ENCODE peak calls at places on chromosomes 12 and 14, in four cellular contexts. One of them, this sample, is unnamed.

GRCh38 chr12:109594566-109595317 is 21.1 kb downstream of the MVK start:
- DNase-seq in brain microvascular endothelial cell: no peak
- DNase-seq in AG09309: no peak
- DNase-seq in fibroblast of pulmonary artery: no peak
- DNase-seq in this sample: no peak

GRCh38 chr14:32417956-32418552 is 89.0 kb downstream of the AKAP6 start:
- DNase-seq in brain microvascular endothelial cell: peak; percentile 69
- DNase-seq in AG09309: no peak
- DNase-seq in fibroblast of pulmonary artery: peak; percentile 79
- DNase-seq in this sample: no peak

GRCh38 chr14:100982356-100982755 is 78.8 kb upstream of the RTL1 start:
- DNase-seq in brain microvascular endothelial cell: no peak
- DNase-seq in AG09309: no peak
- DNase-seq in fibroblast of pulmonary artery: no peak
- DNase-seq in this sample: no peak

GRCh38 chr12:115245005-115245404 is 561.0 kb upstream of the TBX3 start:
- DNase-seq in brain microvascular endothelial cell: no peak
- DNase-seq in AG09309: no peak
- DNase-seq in fibroblast of pulmonary artery: no peak
- DNase-seq in this sample: no peak

GRCh38 chr14:64064447-64064846 is 211.6 kb downstream of the SYNE2 start:
- DNase-seq in brain microvascular endothelial cell: no peak
- DNase-seq in AG09309: no peak
- DNase-seq in fibroblast of pulmonary artery: no peak
- DNase-seq in this sample: no peak

GRCh38 chr14:91911474-91912032 is 35.9 kb downstream of the FBLN5 start:
- DNase-seq in brain microvascular endothelial cell: peak; percentile 5
- DNase-seq in AG09309: no peak
- DNase-seq in fibroblast of pulmonary artery: peak; percentile 70
- DNase-seq in this sample: no peak

GRCh38 chr14:103501921-103502669 is 20.5 kb downstream of the CKB start:
- DNase-seq in brain microvascular endothelial cell: no peak
- DNase-seq in AG09309: no peak
- DNase-seq in fibroblast of pulmonary artery: no peak
- DNase-seq in this sample: no peak

GRCh38 chr14:77158175-77158908 is 16.8 kb upstream of the ZDHHC22 start:
- DNase-seq in brain microvascular endothelial cell: peak; percentile 57
- DNase-seq in AG09309: peak; percentile 24
- DNase-seq in fibroblast of pulmonary artery: peak; percentile 70
- DNase-seq in this sample: no peak

GRCh38 chr12:10364839-10365681 is 24.8 kb downstream of the KLRK1 start:
- DNase-seq in brain microvascular endothelial cell: peak; percentile 80
- DNase-seq in AG09309: peak; percentile 44
- DNase-seq in fibroblast of pulmonary artery: peak; percentile 86
- DNase-seq in this sample: peak; percentile 52

GRCh38 chr12:10069099-10069498 is 29.7 kb downstream of the CLEC1A start:
- DNase-seq in brain microvascular endothelial cell: no peak
- DNase-seq in AG09309: peak; percentile 49
- DNase-seq in fibroblast of pulmonary artery: peak; percentile 3
- DNase-seq in this sample: no peak

GRCh38 chr12:124296295-124296915 is 1.5 kb downstream of the RFLNA start:
- DNase-seq in brain microvascular endothelial cell: no peak
- DNase-seq in AG09309: no peak
- DNase-seq in fibroblast of pulmonary artery: no peak
- DNase-seq in this sample: peak; percentile 38
- H3K4me3 ChIP-seq in brain microvascular endothelial cell: peak overlapping the region; percentile 34
- H3K4me3 ChIP-seq in AG09309: peak overlapping the region; percentile 28
- H3K4me3 ChIP-seq in fibroblast of pulmonary artery: peak overlapping the region; percentile 53
- H3K4me3 ChIP-seq in this sample: peak overlapping the region; percentile 11

DNA sequence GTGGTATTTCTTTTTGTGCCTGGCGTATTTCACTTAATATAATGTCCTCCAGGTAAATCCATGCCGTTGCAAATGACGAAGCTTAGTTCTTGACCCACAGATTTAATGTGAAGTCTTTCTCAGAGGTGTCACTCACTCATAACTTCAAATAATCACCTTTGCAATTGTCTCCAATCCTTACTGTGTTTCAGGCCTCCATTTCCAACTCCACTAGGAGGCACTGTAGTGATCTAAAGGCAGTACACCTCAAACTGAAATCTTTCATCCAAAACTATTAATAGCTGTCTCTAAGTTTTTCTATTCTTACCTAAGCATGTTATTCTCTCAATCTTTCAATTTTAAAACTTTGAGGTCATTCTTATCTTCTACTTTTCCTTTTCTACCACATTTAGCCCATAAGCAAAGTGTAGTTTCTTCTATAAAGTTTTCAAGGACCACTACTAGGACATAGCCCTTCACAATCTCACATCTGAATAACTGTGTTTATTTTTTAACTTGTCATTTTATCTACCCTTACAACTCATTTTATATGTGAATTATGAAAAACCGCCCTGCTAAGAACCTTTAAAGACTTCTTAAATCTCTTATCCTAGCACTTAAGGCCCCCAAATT is 25.5 kb upstream of the FBXO34 start:
- DNase-seq in brain microvascular endothelial cell: peak; percentile 32
- DNase-seq in AG09309: no peak
- DNase-seq in fibroblast of pulmonary artery: peak; percentile 56
- DNase-seq in this sample: no peak
- TF ChIP-seq CTCF in brain microvascular endothelial cell: peak; percentile 72
- TF ChIP-seq CTCF in AG09309: peak; percentile 71
- TF ChIP-seq CTCF in fibroblast of pulmonary artery: peak; percentile 88
- TF ChIP-seq CTCF in this sample: peak; percentile 62

DNA sequence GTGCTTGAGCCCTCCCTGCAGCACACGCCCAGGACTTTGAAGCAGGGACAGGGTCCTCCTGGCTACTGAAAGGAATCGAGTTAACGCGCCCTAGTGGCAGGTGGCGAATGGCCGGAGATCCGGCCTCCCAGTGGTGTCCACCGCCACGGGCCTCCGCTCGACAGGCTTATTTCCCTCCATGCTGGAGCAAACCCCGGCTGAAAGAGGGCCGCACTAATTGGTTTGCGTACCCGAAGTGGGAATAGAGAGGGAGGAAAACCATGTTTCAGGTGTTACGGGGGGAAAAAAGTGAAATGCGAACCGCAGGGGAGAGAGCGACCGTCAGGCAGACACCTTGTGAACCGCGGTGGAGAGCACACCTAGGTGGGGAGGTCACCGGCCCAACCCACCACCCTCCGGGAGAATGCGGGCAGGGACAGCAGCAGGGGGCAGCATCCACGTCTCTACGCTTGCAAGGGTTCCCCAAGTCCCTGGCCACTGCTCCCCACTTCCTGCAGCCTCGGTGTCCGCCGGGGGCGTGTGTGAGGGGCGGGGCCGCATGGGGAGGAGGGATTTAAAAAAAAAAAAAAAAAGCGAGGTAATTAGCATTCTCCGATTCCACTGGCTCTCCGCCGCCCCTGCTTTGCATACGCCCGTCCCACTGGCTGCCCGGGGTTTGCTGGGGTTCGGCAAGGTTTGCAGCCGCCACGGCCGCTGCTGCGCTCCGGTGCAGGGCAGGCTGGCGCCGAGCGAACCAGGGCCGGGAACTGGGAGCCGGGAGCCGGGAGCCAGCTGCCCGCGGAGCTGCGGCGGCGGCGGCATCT is 224.6 kb upstream of the CRY1 start:
- DNase-seq in brain microvascular endothelial cell: peak; percentile 86
- DNase-seq in AG09309: peak; percentile 41
- DNase-seq in fibroblast of pulmonary artery: peak; percentile 86
- DNase-seq in this sample: peak; percentile 89
- H3K4me3 ChIP-seq in brain microvascular endothelial cell: peak overlapping the region; percentile 67
- H3K4me3 ChIP-seq in AG09309: peak overlapping the region; percentile 42
- H3K4me3 ChIP-seq in fibroblast of pulmonary artery: peak overlapping the region; percentile 49
- H3K4me3 ChIP-seq in this sample: peak overlapping the region; percentile 57

GRCh38 chr12:1661553-1662335 is 29.1 kb upstream of the ADIPOR2 start:
- DNase-seq in brain microvascular endothelial cell: peak; percentile 54
- DNase-seq in AG09309: peak; percentile 52
- DNase-seq in fibroblast of pulmonary artery: peak; percentile 93
- DNase-seq in this sample: peak; percentile 97
- TF ChIP-seq CTCF in brain microvascular endothelial cell: no peak
- TF ChIP-seq CTCF in AG09309: no peak
- TF ChIP-seq CTCF in fibroblast of pulmonary artery: no peak
- TF ChIP-seq CTCF in this sample: no peak

GRCh38 chr14:59320771-59321170 is 132.3 kb downstream of the DAAM1 start:
- DNase-seq in brain microvascular endothelial cell: no peak
- DNase-seq in AG09309: no peak
- DNase-seq in fibroblast of pulmonary artery: peak; percentile 61
- DNase-seq in this sample: no peak
- H3K4me3 ChIP-seq in brain microvascular endothelial cell: no peak overlapping the region
- H3K4me3 ChIP-seq in AG09309: no peak overlapping the region
- H3K4me3 ChIP-seq in fibroblast of pulmonary artery: no peak overlapping the region
- H3K4me3 ChIP-seq in this sample: no peak overlapping the region

DNA sequence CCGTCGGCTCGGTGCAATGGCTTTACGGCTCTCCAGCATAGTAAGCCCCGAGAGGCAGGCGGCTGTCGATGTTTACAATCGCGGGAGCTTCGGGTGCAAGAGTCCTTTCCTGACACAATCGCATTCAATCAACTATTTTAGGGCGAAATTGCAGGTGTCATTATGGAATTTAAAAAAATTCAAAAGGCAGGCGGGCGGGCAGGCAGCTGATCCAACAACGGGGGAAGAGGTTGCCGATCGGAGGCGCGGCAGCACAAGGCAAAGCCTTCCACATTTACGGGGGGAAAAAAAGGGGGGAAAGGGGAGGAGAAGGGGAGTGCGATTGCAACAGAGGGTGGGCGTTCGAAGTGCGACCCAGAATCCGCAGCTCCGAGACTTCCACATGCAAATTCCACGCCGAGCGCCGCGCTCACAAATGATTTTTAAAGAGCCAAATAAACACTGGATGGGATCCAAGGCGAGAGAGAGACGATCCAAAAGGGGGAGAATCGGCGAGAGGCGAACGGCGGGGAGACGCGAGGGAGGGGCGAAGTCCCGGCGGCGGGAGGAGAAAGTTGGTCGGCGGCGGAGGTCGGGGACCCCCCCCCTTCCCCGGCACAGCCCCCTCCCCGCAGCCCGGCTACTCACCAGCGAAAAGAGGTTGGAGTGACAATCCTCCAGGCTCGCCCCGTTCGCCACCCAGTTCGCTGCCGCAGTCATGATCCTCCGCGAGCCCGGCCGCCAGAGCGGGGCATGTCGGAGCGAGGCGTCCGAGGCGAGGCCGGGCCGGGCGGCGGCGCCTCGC is 868 bp downstream of the MED13L start:
- DNase-seq in brain microvascular endothelial cell: peak; percentile 59
- DNase-seq in AG09309: no peak
- DNase-seq in fibroblast of pulmonary artery: peak; percentile 67
- DNase-seq in this sample: peak; percentile 86
- TF ChIP-seq CTCF in brain microvascular endothelial cell: no peak
- TF ChIP-seq CTCF in AG09309: peak; percentile 23
- TF ChIP-seq CTCF in fibroblast of pulmonary artery: peak; percentile 24
- TF ChIP-seq CTCF in this sample: no peak

GRCh38 chr12:51667269-51667668 is 76.2 kb downstream of the SCN8A start:
- DNase-seq in brain microvascular endothelial cell: no peak
- DNase-seq in AG09309: no peak
- DNase-seq in fibroblast of pulmonary artery: no peak
- DNase-seq in this sample: no peak
- H3K4me3 ChIP-seq in brain microvascular endothelial cell: no peak overlapping the region
- H3K4me3 ChIP-seq in AG09309: no peak overlapping the region
- H3K4me3 ChIP-seq in fibroblast of pulmonary artery: no peak overlapping the region
- H3K4me3 ChIP-seq in this sample: no peak overlapping the region

DNA sequence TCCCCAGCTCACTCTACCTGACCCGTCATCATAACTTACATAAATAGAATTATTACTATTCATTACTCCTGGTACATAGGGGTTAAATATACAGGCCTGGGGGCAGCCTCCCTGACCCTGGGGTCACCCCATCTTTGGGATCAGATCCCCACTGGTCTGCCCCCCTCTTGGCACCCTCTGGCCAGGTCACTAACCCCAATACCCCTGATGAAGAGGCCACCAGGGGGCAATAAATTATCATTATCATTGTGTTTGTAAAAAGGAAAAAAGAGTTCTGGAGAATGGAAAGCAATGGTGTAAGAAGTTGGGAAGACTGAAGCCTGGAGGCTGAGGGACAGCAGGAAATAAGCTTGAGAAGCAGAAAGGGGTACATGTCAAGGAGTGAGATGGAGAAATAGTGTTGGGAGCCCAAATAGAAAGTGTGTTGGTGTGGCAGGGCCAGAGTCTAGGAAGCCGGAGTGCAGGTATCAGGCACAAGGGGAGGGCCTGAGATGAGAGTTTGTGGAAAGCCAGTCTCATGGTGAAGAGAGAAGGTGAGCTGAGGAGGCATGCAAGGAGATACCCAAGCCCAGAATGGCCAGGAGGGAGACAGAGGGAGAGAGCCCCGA is 6.1 kb upstream of the AAAS start:
- DNase-seq in brain microvascular endothelial cell: no peak
- DNase-seq in AG09309: no peak
- DNase-seq in fibroblast of pulmonary artery: peak; percentile 45
- DNase-seq in this sample: no peak
- TF ChIP-seq CTCF in brain microvascular endothelial cell: peak; percentile 56
- TF ChIP-seq CTCF in AG09309: peak; percentile 43
- TF ChIP-seq CTCF in fibroblast of pulmonary artery: peak; percentile 41
- TF ChIP-seq CTCF in this sample: peak; percentile 40

GRCh38 chr12:32454075-32454474 is 54.7 kb downstream of the FGD4 start:
- DNase-seq in brain microvascular endothelial cell: peak; percentile 34
- DNase-seq in AG09309: no peak
- DNase-seq in fibroblast of pulmonary artery: peak; percentile 77
- DNase-seq in this sample: no peak
- H3K4me3 ChIP-seq in brain microvascular endothelial cell: no peak overlapping the region
- H3K4me3 ChIP-seq in AG09309: no peak overlapping the region
- H3K4me3 ChIP-seq in fibroblast of pulmonary artery: peak overlapping the region; percentile 32
- H3K4me3 ChIP-seq in this sample: no peak overlapping the region